ENCODE peak calls at places on chromosomes 2 and 18, in nine cellular contexts. One of them, this sample, is unnamed.

GRCh38 chr2:99890616-99891259 is 251.7 kb downstream of the AFF3 start:
- DNase-seq in A549: no peak
- DNase-seq in left ventricle myocardium inferior: no peak
- DNase-seq in dorsolateral prefrontal cortex: no peak
- DNase-seq in OCI-LY7: no peak
- DNase-seq in AG04449: no peak
- DNase-seq in cardiac muscle cell: peak
- DNase-seq in GM06990: no peak
- DNase-seq in GM12865: no peak
- DNase-seq in this sample: no peak

GRCh38 chr2:36355890-36356198 is 266 bp downstream of the CRIM1 start:
- DNase-seq in A549: no peak
- DNase-seq in left ventricle myocardium inferior: no peak
- DNase-seq in dorsolateral prefrontal cortex: no peak
- DNase-seq in OCI-LY7: no peak
- DNase-seq in AG04449: no peak
- DNase-seq in cardiac muscle cell: no peak
- DNase-seq in GM06990: no peak
- DNase-seq in GM12865: no peak
- DNase-seq in this sample: no peak

GRCh38 chr18:478679-479078 is 21.8 kb downstream of the COLEC12 start:
- DNase-seq in A549: no peak
- DNase-seq in left ventricle myocardium inferior: no peak
- DNase-seq in dorsolateral prefrontal cortex: no peak
- DNase-seq in OCI-LY7: no peak
- DNase-seq in AG04449: no peak
- DNase-seq in cardiac muscle cell: no peak
- DNase-seq in GM06990: no peak
- DNase-seq in GM12865: no peak
- DNase-seq in this sample: no peak

GRCh38 chr18:23872701-23873550 is 141.6 kb upstream of the TTC39C start:
- DNase-seq in A549: no peak
- DNase-seq in left ventricle myocardium inferior: no peak
- DNase-seq in dorsolateral prefrontal cortex: no peak
- DNase-seq in OCI-LY7: no peak
- DNase-seq in AG04449: no peak
- DNase-seq in cardiac muscle cell: no peak
- DNase-seq in GM06990: no peak
- DNase-seq in GM12865: no peak
- DNase-seq in this sample: no peak

GRCh38 chr2:189633392-189633811 is 27.9 kb upstream of the ASNSD1 start:
- DNase-seq in A549: no peak
- DNase-seq in left ventricle myocardium inferior: no peak
- DNase-seq in dorsolateral prefrontal cortex: no peak
- DNase-seq in OCI-LY7: no peak
- DNase-seq in AG04449: no peak
- DNase-seq in cardiac muscle cell: no peak
- DNase-seq in GM06990: no peak
- DNase-seq in GM12865: peak
- DNase-seq in this sample: no peak

GRCh38 chr2:862356-862687 is 88.3 kb upstream of the SNTG2 start:
- DNase-seq in A549: no peak
- DNase-seq in left ventricle myocardium inferior: no peak
- DNase-seq in dorsolateral prefrontal cortex: no peak
- DNase-seq in OCI-LY7: no peak
- DNase-seq in AG04449: no peak
- DNase-seq in cardiac muscle cell: no peak
- DNase-seq in GM06990: no peak
- DNase-seq in GM12865: no peak
- DNase-seq in this sample: no peak

GRCh38 chr18:49899647-49900330 is 86.5 kb upstream of the ACAA2 start:
- DNase-seq in A549: no peak
- DNase-seq in left ventricle myocardium inferior: no peak
- DNase-seq in dorsolateral prefrontal cortex: no peak
- DNase-seq in OCI-LY7: no peak
- DNase-seq in AG04449: no peak
- DNase-seq in cardiac muscle cell: no peak
- DNase-seq in GM06990: no peak
- DNase-seq in GM12865: no peak
- DNase-seq in this sample: no peak

GRCh38 chr2:67437132-67437531 is 40.0 kb downstream of the ETAA1 start:
- DNase-seq in A549: no peak
- DNase-seq in left ventricle myocardium inferior: no peak
- DNase-seq in dorsolateral prefrontal cortex: no peak
- DNase-seq in OCI-LY7: no peak
- DNase-seq in AG04449: no peak
- DNase-seq in cardiac muscle cell: no peak
- DNase-seq in GM06990: no peak
- DNase-seq in GM12865: no peak
- DNase-seq in this sample: no peak

GRCh38 chr2:133641497-133641896 is 73.2 kb upstream of the NCKAP5 start:
- DNase-seq in A549: no peak
- DNase-seq in left ventricle myocardium inferior: no peak
- DNase-seq in dorsolateral prefrontal cortex: peak
- DNase-seq in OCI-LY7: no peak
- DNase-seq in AG04449: no peak
- DNase-seq in cardiac muscle cell: no peak
- DNase-seq in GM06990: no peak
- DNase-seq in GM12865: no peak
- DNase-seq in this sample: no peak

GRCh38 chr2:222672068-222672401 is 577 bp downstream of the MOGAT1 start:
- DNase-seq in A549: no peak
- DNase-seq in left ventricle myocardium inferior: no peak
- DNase-seq in dorsolateral prefrontal cortex: no peak
- DNase-seq in OCI-LY7: no peak
- DNase-seq in AG04449: no peak
- DNase-seq in cardiac muscle cell: no peak
- DNase-seq in GM06990: no peak
- DNase-seq in GM12865: no peak
- DNase-seq in this sample: no peak

GRCh38 chr18:76708727-76709353 is 113.5 kb upstream of the ZNF236 start:
- DNase-seq in A549: no peak
- DNase-seq in left ventricle myocardium inferior: no peak
- DNase-seq in dorsolateral prefrontal cortex: no peak
- DNase-seq in OCI-LY7: no peak
- DNase-seq in AG04449: no peak
- DNase-seq in cardiac muscle cell: no peak
- DNase-seq in GM06990: no peak
- DNase-seq in GM12865: no peak
- DNase-seq in this sample: no peak

GRCh38 chr18:74778191-74778847 is 180.6 kb downstream of the ZNF407 start:
- DNase-seq in A549: no peak
- DNase-seq in left ventricle myocardium inferior: no peak
- DNase-seq in dorsolateral prefrontal cortex: no peak
- DNase-seq in OCI-LY7: no peak
- DNase-seq in AG04449: no peak
- DNase-seq in cardiac muscle cell: no peak
- DNase-seq in GM06990: no peak
- DNase-seq in GM12865: no peak
- DNase-seq in this sample: no peak

GRCh38 chr2:40169430-40169829 is 282.5 kb downstream of the SLC8A1 start:
- DNase-seq in A549: no peak
- DNase-seq in left ventricle myocardium inferior: no peak
- DNase-seq in dorsolateral prefrontal cortex: no peak
- DNase-seq in OCI-LY7: no peak
- DNase-seq in AG04449: no peak
- DNase-seq in cardiac muscle cell: no peak
- DNase-seq in GM06990: no peak
- DNase-seq in GM12865: no peak
- DNase-seq in this sample: no peak

GRCh38 chr18:13726972-13727331 is 479 bp downstream of the RNMT start:
- DNase-seq in A549: peak
- DNase-seq in left ventricle myocardium inferior: peak
- DNase-seq in dorsolateral prefrontal cortex: no peak
- DNase-seq in OCI-LY7: peak
- DNase-seq in AG04449: no peak
- DNase-seq in cardiac muscle cell: peak
- DNase-seq in GM06990: no peak
- DNase-seq in GM12865: peak
- DNase-seq in this sample: no peak

GRCh38 chr2:219634951-219635751 is 7.7 kb downstream of the SLC4A3 start:
- DNase-seq in A549: no peak
- DNase-seq in left ventricle myocardium inferior: no peak
- DNase-seq in dorsolateral prefrontal cortex: no peak
- DNase-seq in OCI-LY7: no peak
- DNase-seq in AG04449: no peak
- DNase-seq in cardiac muscle cell: no peak
- DNase-seq in GM06990: no peak
- DNase-seq in GM12865: no peak
- DNase-seq in this sample: no peak

GRCh38 chr2:120828066-120828465 is 92.4 kb downstream of the GLI2 start:
- DNase-seq in A549: no peak
- DNase-seq in left ventricle myocardium inferior: no peak
- DNase-seq in dorsolateral prefrontal cortex: no peak
- DNase-seq in OCI-LY7: no peak
- DNase-seq in AG04449: no peak
- DNase-seq in cardiac muscle cell: no peak
- DNase-seq in GM06990: no peak
- DNase-seq in GM12865: no peak
- DNase-seq in this sample: no peak

GRCh38 chr2:191064590-191064989 is 50.6 kb upstream of the STAT1 start:
- DNase-seq in A549: no peak
- DNase-seq in left ventricle myocardium inferior: no peak
- DNase-seq in dorsolateral prefrontal cortex: no peak
- DNase-seq in OCI-LY7: no peak
- DNase-seq in AG04449: no peak
- DNase-seq in cardiac muscle cell: no peak
- DNase-seq in GM06990: no peak
- DNase-seq in GM12865: no peak
- DNase-seq in this sample: no peak

GRCh38 chr2:229445013-229445412 is 173.9 kb upstream of the PID1 start:
- DNase-seq in A549: peak
- DNase-seq in left ventricle myocardium inferior: peak
- DNase-seq in dorsolateral prefrontal cortex: peak
- DNase-seq in OCI-LY7: no peak
- DNase-seq in AG04449: peak
- DNase-seq in cardiac muscle cell: no peak
- DNase-seq in GM06990: no peak
- DNase-seq in GM12865: no peak
- DNase-seq in this sample: peak

GRCh38 chr18:62436636-62437519 is 85.9 kb upstream of the ZCCHC2 start:
- DNase-seq in A549: no peak
- DNase-seq in left ventricle myocardium inferior: peak
- DNase-seq in dorsolateral prefrontal cortex: peak
- DNase-seq in OCI-LY7: no peak
- DNase-seq in AG04449: no peak
- DNase-seq in cardiac muscle cell: no peak
- DNase-seq in GM06990: no peak
- DNase-seq in GM12865: no peak
- DNase-seq in this sample: peak
- H3K4me3 ChIP-seq in A549: no peak
- H3K4me3 ChIP-seq in left ventricle myocardium inferior: peak
- H3K4me3 ChIP-seq in dorsolateral prefrontal cortex: no peak
- H3K4me3 ChIP-seq in OCI-LY7: no peak
- H3K4me3 ChIP-seq in AG04449: no peak
- H3K4me3 ChIP-seq in cardiac muscle cell: no peak
- H3K4me3 ChIP-seq in GM06990: no peak
- H3K4me3 ChIP-seq in GM12865: no peak
- H3K4me3 ChIP-seq in this sample: no peak

DNA sequence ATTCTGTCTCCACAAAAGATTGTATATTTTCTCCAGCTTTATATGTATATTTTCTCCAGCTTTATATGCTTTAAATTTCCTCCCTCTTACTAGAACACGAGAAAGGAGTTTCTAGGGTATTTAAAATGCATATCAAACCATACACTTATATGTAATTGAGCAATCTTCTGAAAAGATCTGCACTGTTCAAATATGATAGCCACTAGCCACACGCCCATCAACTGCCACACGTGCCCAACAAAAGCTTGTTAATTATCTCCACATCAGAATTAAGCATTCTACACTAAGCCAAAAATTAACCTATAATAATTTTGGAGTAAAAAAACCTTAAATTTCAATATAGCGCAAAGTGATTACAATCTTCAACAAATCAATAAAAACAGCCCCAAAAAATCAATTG is 37.9 kb downstream of the MBOAT2 start:
- DNase-seq in A549: no peak
- DNase-seq in left ventricle myocardium inferior: no peak
- DNase-seq in dorsolateral prefrontal cortex: no peak
- DNase-seq in OCI-LY7: no peak
- DNase-seq in AG04449: no peak
- DNase-seq in cardiac muscle cell: no peak
- DNase-seq in GM06990: no peak
- DNase-seq in GM12865: no peak
- DNase-seq in this sample: no peak
- TF ChIP-seq CTCF in A549: no peak
- TF ChIP-seq CTCF in left ventricle myocardium inferior: no peak
- TF ChIP-seq CTCF in dorsolateral prefrontal cortex: no peak
- TF ChIP-seq CTCF in OCI-LY7: no peak
- TF ChIP-seq CTCF in AG04449: no peak
- TF ChIP-seq CTCF in cardiac muscle cell: no peak
- TF ChIP-seq CTCF in GM06990: no peak
- TF ChIP-seq CTCF in GM12865: no peak
- TF ChIP-seq CTCF in this sample: no peak

GRCh38 chr2:217912030-217913024 is 90.5 kb downstream of the TNS1 start:
- DNase-seq in A549: no peak
- DNase-seq in left ventricle myocardium inferior: no peak
- DNase-seq in dorsolateral prefrontal cortex: no peak
- DNase-seq in OCI-LY7: no peak
- DNase-seq in AG04449: no peak
- DNase-seq in cardiac muscle cell: no peak
- DNase-seq in GM06990: no peak
- DNase-seq in GM12865: no peak
- DNase-seq in this sample: no peak

GRCh38 chr2:217910875-217911212 is 92.0 kb downstream of the TNS1 start:
- DNase-seq in A549: no peak
- DNase-seq in left ventricle myocardium inferior: no peak
- DNase-seq in dorsolateral prefrontal cortex: no peak
- DNase-seq in OCI-LY7: no peak
- DNase-seq in AG04449: no peak
- DNase-seq in cardiac muscle cell: no peak
- DNase-seq in GM06990: no peak
- DNase-seq in GM12865: no peak
- DNase-seq in this sample: no peak

GRCh38 chr2:217909156-217909820 is 93.5 kb downstream of the TNS1 start:
- DNase-seq in A549: no peak
- DNase-seq in left ventricle myocardium inferior: no peak
- DNase-seq in dorsolateral prefrontal cortex: no peak
- DNase-seq in OCI-LY7: peak
- DNase-seq in AG04449: no peak
- DNase-seq in cardiac muscle cell: no peak
- DNase-seq in GM06990: no peak
- DNase-seq in GM12865: peak
- DNase-seq in this sample: no peak

GRCh38 chr2:217913415-217913814 is 89.4 kb downstream of the TNS1 start:
- DNase-seq in A549: no peak
- DNase-seq in left ventricle myocardium inferior: no peak
- DNase-seq in dorsolateral prefrontal cortex: no peak
- DNase-seq in OCI-LY7: no peak
- DNase-seq in AG04449: no peak
- DNase-seq in cardiac muscle cell: no peak
- DNase-seq in GM06990: no peak
- DNase-seq in GM12865: no peak
- DNase-seq in this sample: no peak

GRCh38 chr2:217911283-217911965 is 91.4 kb downstream of the TNS1 start:
- DNase-seq in A549: no peak
- DNase-seq in left ventricle myocardium inferior: no peak
- DNase-seq in dorsolateral prefrontal cortex: no peak
- DNase-seq in OCI-LY7: no peak
- DNase-seq in AG04449: no peak
- DNase-seq in cardiac muscle cell: no peak
- DNase-seq in GM06990: no peak
- DNase-seq in GM12865: no peak
- DNase-seq in this sample: no peak
- H3K4me3 ChIP-seq in A549: no peak
- H3K4me3 ChIP-seq in left ventricle myocardium inferior: peak
- H3K4me3 ChIP-seq in dorsolateral prefrontal cortex: no peak
- H3K4me3 ChIP-seq in OCI-LY7: no peak
- H3K4me3 ChIP-seq in AG04449: no peak
- H3K4me3 ChIP-seq in cardiac muscle cell: no peak
- H3K4me3 ChIP-seq in GM06990: no peak
- H3K4me3 ChIP-seq in GM12865: no peak
- H3K4me3 ChIP-seq in this sample: no peak

GRCh38 chr2:83782122-83782521 is 677.0 kb downstream of the SUCLG1 start:
- DNase-seq in A549: no peak
- DNase-seq in left ventricle myocardium inferior: no peak
- DNase-seq in dorsolateral prefrontal cortex: no peak
- DNase-seq in OCI-LY7: no peak
- DNase-seq in AG04449: no peak
- DNase-seq in cardiac muscle cell: no peak
- DNase-seq in GM06990: no peak
- DNase-seq in GM12865: no peak
- DNase-seq in this sample: no peak
- TF ChIP-seq CTCF in A549: no peak
- TF ChIP-seq CTCF in left ventricle myocardium inferior: no peak
- TF ChIP-seq CTCF in dorsolateral prefrontal cortex: no peak
- TF ChIP-seq CTCF in OCI-LY7: no peak
- TF ChIP-seq CTCF in AG04449: no peak
- TF ChIP-seq CTCF in cardiac muscle cell: no peak
- TF ChIP-seq CTCF in GM06990: no peak
- TF ChIP-seq CTCF in GM12865: no peak
- TF ChIP-seq CTCF in this sample: no peak